ENCODE peak calls at places on chromosomes 13 and 19, in six cellular contexts. E is retinal pigment epithelial cell; V is heart right ventricle; I is upper lobe of right lung; D is AG09309; R is CD4-positive, alpha-beta T cell. Z is an unnamed sample.

GRCh38 chr19:49855676-49856573 is 5.0 kb downstream of the PTOV1 start:
- DNase-seq in E (no peak), D (no peak), V (no peak), R (no peak), I (no peak), Z (peak; percentile 49)

GRCh38 chr19:18029617-18030338 is 21.8 kb downstream of the ARRDC2 start:
- DNase-seq in R (no peak), D (no peak), I (no peak), V (no peak), E (no peak), Z (peak; percentile 78)

GRCh38 chr13:18959996-18960395 is 221.6 kb downstream of the TUBA3C start:
- DNase-seq in I (peak; percentile 44), R (no peak), E (no peak), V (no peak), D (no peak), Z (no peak)

GRCh38 chr19:2047449-2048103 is 3.5 kb downstream of the MKNK2 start:
- DNase-seq in V (no peak), I (peak; percentile 89), D (no peak), E (no peak), R (no peak), Z (peak; percentile 92)

GRCh38 chr19:15323496-15324235 is 8.7 kb downstream of the BRD4 start:
- DNase-seq in I (peak; percentile 66), D (no peak), V (peak; percentile 38), R (no peak), E (no peak), Z (peak; percentile 75)

GRCh38 chr19:55538132-55538531 is 1.2 kb upstream of the SBK2 start:
- DNase-seq in R (no peak), D (no peak), E (no peak), I (no peak), V (no peak), Z (no peak)

GRCh38 chr19:39539519-39540332 is at the start of gene EID2:
- DNase-seq in I (peak; percentile 98), D (peak; percentile 78), V (peak; percentile 95), E (peak; percentile 71), R (peak; percentile 92), Z (peak; percentile 95)

GRCh38 chr19:28313633-28314032 is 899.3 kb downstream of the UQCRFS1 start:
- DNase-seq in R (no peak), D (peak; percentile 88), E (no peak), V (peak; percentile 52), I (no peak), Z (peak; percentile 9)

GRCh38 chr19:12841094-12841493 is 2.8 kb downstream of the MAST1 start:
- DNase-seq in V (no peak), D (no peak), I (peak; percentile 69), R (no peak), E (no peak), Z (peak; percentile 30)

GRCh38 chr13:110433014-110433413 is 125.9 kb downstream of the COL4A2 start:
- DNase-seq in V (peak; percentile 56), R (no peak), E (no peak), D (no peak), I (no peak), Z (no peak)

GRCh38 chr19:55703790-55704215 is 28.8 kb downstream of the EPN1 start:
- DNase-seq in I (peak; percentile 79), R (peak; percentile 13), D (no peak), E (peak; percentile 14), V (no peak), Z (no peak)

GRCh38 chr13:98557934-98558630 is 18.8 kb downstream of the STK24 start:
- DNase-seq in R (no peak), V (no peak), I (no peak), D (no peak), E (peak; percentile 94), Z (no peak)

GRCh38 chr19:43331435-43332010 is 22.0 kb upstream of the CD177 start:
- DNase-seq in V (no peak), R (no peak), E (no peak), I (no peak), D (no peak), Z (no peak)

GRCh38 chr13:39144941-39145533 is 106.8 kb downstream of the NHLRC3 start:
- DNase-seq in R (no peak), D (peak; percentile 43), I (no peak), V (peak; percentile 72), E (peak; percentile 43), Z (peak; percentile 69)

GRCh38 chr13:21218351-21219043 is 42.0 kb downstream of the MRPL57 start:
- DNase-seq in E (no peak), D (no peak), I (no peak), V (no peak), R (no peak), Z (no peak)

GRCh38 chr19:48962029-48962848 is 2.9 kb upstream of the FTL start:
- DNase-seq in V (peak; percentile 59), D (no peak), I (peak; percentile 93), E (no peak), R (peak; percentile 20), Z (peak; percentile 52)

GRCh38 chr13:28313579-28313978 is 175.2 kb downstream of the PAN3 start:
- DNase-seq in V (no peak), E (no peak), I (no peak), D (no peak), R (no peak), Z (no peak)
- TF ChIP-seq CTCF in V (peak; percentile 22), E (peak; percentile 40), I (peak; percentile 8), D (peak; percentile 47), R (no peak), Z (no peak)

DNA sequence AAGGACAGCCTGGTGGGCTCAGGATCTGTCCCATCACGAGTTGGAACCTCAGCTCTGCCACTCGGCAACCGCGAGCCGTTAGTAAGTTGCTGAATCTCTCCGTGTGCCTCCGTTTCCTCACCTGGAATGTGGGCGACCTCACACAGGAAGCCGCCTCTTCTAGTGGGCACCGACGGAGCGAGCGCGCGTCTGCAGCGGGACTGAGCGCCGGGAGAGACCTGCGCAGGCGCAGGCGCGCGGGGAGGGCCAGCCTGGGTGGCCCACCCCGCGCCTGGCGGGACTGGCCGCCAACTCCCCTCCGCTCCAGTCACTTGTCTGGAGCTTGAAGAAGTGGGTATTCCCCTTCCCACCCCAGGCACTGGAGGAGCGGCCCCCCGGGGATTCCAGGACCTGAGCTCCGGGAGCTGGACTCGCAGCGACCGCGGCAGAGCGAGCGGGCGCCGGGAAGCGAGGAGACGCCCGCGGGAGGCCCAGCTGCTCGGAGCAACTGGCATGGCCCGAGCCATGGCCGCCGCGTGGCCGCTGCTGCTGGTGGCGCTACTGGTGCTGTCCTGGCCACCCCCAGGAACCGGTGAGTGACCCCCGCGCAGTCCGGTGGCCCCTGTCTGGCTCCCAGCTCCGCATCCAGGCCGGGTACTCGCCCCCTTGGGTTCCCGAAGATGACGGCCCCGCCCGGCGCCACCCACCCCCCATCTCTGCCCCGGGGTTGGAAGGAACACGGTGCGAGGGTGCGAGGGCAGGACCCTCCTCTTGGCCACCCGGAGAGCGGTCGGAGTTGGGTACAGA is at the start of gene PVR:
- DNase-seq in I (peak; percentile 91), E (no peak), V (peak; percentile 62), D (no peak), R (peak; percentile 2), Z (peak; percentile 82)
- TF ChIP-seq CTCF in I (peak; percentile 7), E (peak; percentile 5), V (peak; percentile 9), D (no peak), R (no peak), Z (no peak)

DNA sequence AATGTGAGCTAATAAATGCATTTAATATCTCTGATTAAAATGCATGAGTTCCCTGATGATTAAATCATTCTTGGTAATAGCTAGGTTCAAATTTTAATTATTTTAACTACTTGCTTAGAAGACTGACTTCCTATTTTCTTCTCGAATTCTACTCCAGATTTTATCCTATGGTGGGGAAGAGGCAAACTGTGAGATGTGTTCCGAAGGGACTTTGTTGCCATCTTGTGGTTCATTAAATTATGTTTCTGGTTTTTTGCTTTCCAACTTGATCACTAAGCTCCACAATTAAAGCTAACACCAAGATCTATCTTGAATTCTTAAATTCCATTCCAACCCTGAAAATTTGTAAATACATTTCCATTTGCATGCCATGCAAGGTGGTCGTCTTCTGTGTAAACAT is 538.4 kb upstream of the PCDH20 start:
- DNase-seq in D (no peak), V (no peak), E (peak; percentile 17), R (no peak), I (no peak), Z (no peak)
- TF ChIP-seq CTCF in D (no peak), V (peak; percentile 22), E (peak; percentile 42), R (no peak), I (peak; percentile 31), Z (peak; percentile 35)

GRCh38 chr13:52737451-52737850 is 2.2 kb downstream of the CNMD start:
- DNase-seq in R (no peak), E (no peak), I (no peak), D (no peak), V (no peak), Z (no peak)

GRCh38 chr13:52737900-52738299 is 1.7 kb downstream of the CNMD start:
- DNase-seq in V (no peak), D (no peak), I (no peak), E (peak; percentile 49), R (no peak), Z (no peak)

GRCh38 chr13:52736891-52737290 is 2.7 kb downstream of the CNMD start:
- DNase-seq in E (no peak), V (no peak), D (no peak), R (no peak), I (no peak), Z (no peak)

GRCh38 chr13:52739468-52740071 is at the start of gene CNMD:
- DNase-seq in E (no peak), R (no peak), D (no peak), I (no peak), V (no peak), Z (no peak)

DNA sequence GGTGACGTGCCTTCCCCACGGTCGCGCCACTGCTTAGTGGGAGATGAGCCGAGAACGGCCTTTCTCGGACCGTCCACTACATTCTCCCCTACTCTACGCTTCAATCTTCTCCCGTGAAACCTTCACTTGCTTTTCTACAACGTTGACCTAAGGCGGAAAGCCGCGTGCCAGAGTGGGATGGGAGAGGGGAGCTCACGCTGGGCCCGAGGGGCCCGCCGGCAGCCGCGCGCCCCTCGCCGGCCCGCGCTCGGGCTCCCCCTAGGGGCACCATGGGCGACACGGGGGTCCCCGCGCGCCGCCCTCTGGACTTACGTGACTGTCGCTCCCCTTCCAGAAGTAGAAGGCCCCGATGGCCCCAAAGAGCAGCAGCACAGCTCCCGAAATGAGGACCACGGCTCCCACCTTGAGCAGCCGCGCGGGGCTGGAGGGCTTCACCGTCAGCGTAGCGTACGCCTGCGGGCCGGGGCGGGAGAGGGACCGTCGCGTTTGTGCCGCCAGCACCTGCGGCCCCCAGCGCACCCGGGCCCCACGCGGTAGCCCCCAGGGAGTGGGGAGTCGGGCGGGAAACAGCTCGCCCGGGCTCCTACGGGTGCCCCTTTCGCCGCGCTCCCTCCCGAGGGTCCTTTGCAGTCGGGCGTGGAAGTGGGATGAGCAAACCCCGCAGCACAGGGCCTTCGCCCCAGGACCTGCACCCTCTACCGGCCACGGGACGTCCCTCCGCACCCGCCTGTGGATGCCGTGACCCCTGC is 727 bp downstream of the CNMD start:
- DNase-seq in D (no peak), E (no peak), R (peak; percentile 1), V (peak; percentile 7), I (peak; percentile 67), Z (peak; percentile 7)
- TF ChIP-seq CTCF in D (peak; percentile 23), E (peak; percentile 48), R (peak; percentile 46), V (peak; percentile 53), I (peak; percentile 51), Z (no peak)

Z was measured in adrenal gland.